ENCODE peak calls at places on chromosomes 5 and 9, in nine cellular contexts. One of them, this sample, is unnamed.

GRCh38 chr5:103804714-103805113 is 242.1 kb upstream of the NUDT12 start:
- DNase-seq in NCI-H2081: no peak
- DNase-seq in hepatic stellate cell: no peak
- DNase-seq in AG04450: no peak
- DNase-seq in IMR-90: peak
- DNase-seq in LHCN-M2: no peak
- DNase-seq in NCI-H1694 treated with DMSO at 0.1 percent for 48 hours: no peak
- DNase-seq in NCI-H446: no peak
- DNase-seq in nucleus accumbens: no peak
- DNase-seq in this sample: peak

GRCh38 chr9:70615566-70616138 is 201.2 kb upstream of the KLF9 start:
- DNase-seq in NCI-H2081: no peak
- DNase-seq in hepatic stellate cell: no peak
- DNase-seq in AG04450: no peak
- DNase-seq in IMR-90: no peak
- DNase-seq in LHCN-M2: no peak
- DNase-seq in NCI-H1694 treated with DMSO at 0.1 percent for 48 hours: no peak
- DNase-seq in NCI-H446: no peak
- DNase-seq in nucleus accumbens: no peak
- DNase-seq in this sample: no peak

GRCh38 chr5:107820339-107820880 is 149.7 kb upstream of the EFNA5 start:
- DNase-seq in NCI-H2081: no peak
- DNase-seq in hepatic stellate cell: no peak
- DNase-seq in AG04450: no peak
- DNase-seq in IMR-90: peak
- DNase-seq in LHCN-M2: peak
- DNase-seq in NCI-H1694 treated with DMSO at 0.1 percent for 48 hours: no peak
- DNase-seq in NCI-H446: no peak
- DNase-seq in nucleus accumbens: no peak
- DNase-seq in this sample: no peak

GRCh38 chr5:17216974-17217325 is 481 bp upstream of the BASP1 start:
- DNase-seq in NCI-H2081: peak
- DNase-seq in hepatic stellate cell: peak
- DNase-seq in AG04450: no peak
- DNase-seq in IMR-90: peak
- DNase-seq in LHCN-M2: peak
- DNase-seq in NCI-H1694 treated with DMSO at 0.1 percent for 48 hours: peak
- DNase-seq in NCI-H446: peak
- DNase-seq in nucleus accumbens: peak
- DNase-seq in this sample: peak

GRCh38 chr5:80866372-80866771 is 93.8 kb upstream of the RASGRF2 start:
- DNase-seq in NCI-H2081: no peak
- DNase-seq in hepatic stellate cell: no peak
- DNase-seq in AG04450: no peak
- DNase-seq in IMR-90: no peak
- DNase-seq in LHCN-M2: no peak
- DNase-seq in NCI-H1694 treated with DMSO at 0.1 percent for 48 hours: no peak
- DNase-seq in NCI-H446: no peak
- DNase-seq in nucleus accumbens: no peak
- DNase-seq in this sample: no peak

GRCh38 chr5:112757468-112758208 is 20.0 kb downstream of the APC start:
- DNase-seq in NCI-H2081: peak
- DNase-seq in hepatic stellate cell: peak
- DNase-seq in AG04450: no peak
- DNase-seq in IMR-90: peak
- DNase-seq in LHCN-M2: peak
- DNase-seq in NCI-H1694 treated with DMSO at 0.1 percent for 48 hours: peak
- DNase-seq in NCI-H446: peak
- DNase-seq in nucleus accumbens: peak
- DNase-seq in this sample: peak

GRCh38 chr5:136249678-136250266 is 56.8 kb upstream of the SMIM32 start:
- DNase-seq in NCI-H2081: peak
- DNase-seq in hepatic stellate cell: peak
- DNase-seq in AG04450: peak
- DNase-seq in IMR-90: peak
- DNase-seq in LHCN-M2: peak
- DNase-seq in NCI-H1694 treated with DMSO at 0.1 percent for 48 hours: peak
- DNase-seq in NCI-H446: no peak
- DNase-seq in nucleus accumbens: peak
- DNase-seq in this sample: peak

GRCh38 chr5:58406394-58406793 is 53.5 kb downstream of the PLK2 start:
- DNase-seq in NCI-H2081: no peak
- DNase-seq in hepatic stellate cell: no peak
- DNase-seq in AG04450: no peak
- DNase-seq in IMR-90: no peak
- DNase-seq in LHCN-M2: no peak
- DNase-seq in NCI-H1694 treated with DMSO at 0.1 percent for 48 hours: no peak
- DNase-seq in NCI-H446: no peak
- DNase-seq in nucleus accumbens: no peak
- DNase-seq in this sample: no peak

GRCh38 chr9:129178983-129179382 is 922 bp upstream of the IER5L start:
- DNase-seq in NCI-H2081: no peak
- DNase-seq in hepatic stellate cell: no peak
- DNase-seq in AG04450: no peak
- DNase-seq in IMR-90: no peak
- DNase-seq in LHCN-M2: no peak
- DNase-seq in NCI-H1694 treated with DMSO at 0.1 percent for 48 hours: no peak
- DNase-seq in NCI-H446: no peak
- DNase-seq in nucleus accumbens: no peak
- DNase-seq in this sample: no peak

GRCh38 chr5:149730620-149731331 is 666 bp downstream of the PPARGC1B start:
- DNase-seq in NCI-H2081: peak
- DNase-seq in hepatic stellate cell: peak
- DNase-seq in AG04450: no peak
- DNase-seq in IMR-90: no peak
- DNase-seq in LHCN-M2: no peak
- DNase-seq in NCI-H1694 treated with DMSO at 0.1 percent for 48 hours: peak
- DNase-seq in NCI-H446: no peak
- DNase-seq in nucleus accumbens: peak
- DNase-seq in this sample: peak

This sample was measured in HCEC 1CT.